ENCODE peak calls at places on chromosome 15, in four cellular contexts. One of them, this sample, is unnamed.
A peak's percentile ranks its signal among the peaks of the same experiment; 100 is the strongest.

GRCh38 chr15:51076142-51076897 is 18.4 kb downstream of the TNFAIP8L3 start:
- DNase-seq in WTC11: no peak
- DNase-seq in K562: peak; percentile 37
- DNase-seq in HepG2: no peak
- DNase-seq in this sample: no peak

GRCh38 chr15:90201944-90202375 is 830 bp downstream of the SEMA4B start:
- DNase-seq in WTC11: peak; percentile 38
- DNase-seq in K562: peak; percentile 37
- DNase-seq in HepG2: no peak
- DNase-seq in this sample: peak; percentile 38

GRCh38 chr15:50675524-50676144 is 11.0 kb downstream of the TRPM7 start:
- DNase-seq in WTC11: no peak
- DNase-seq in K562: no peak
- DNase-seq in HepG2: no peak
- DNase-seq in this sample: no peak

GRCh38 chr15:69535101-69535638 is 82.6 kb downstream of the RPLP1 start:
- DNase-seq in WTC11: no peak
- DNase-seq in K562: no peak
- DNase-seq in HepG2: no peak
- DNase-seq in this sample: no peak

GRCh38 chr15:82653483-82653882 is 6.3 kb upstream of the CPEB1 start:
- DNase-seq in WTC11: no peak
- DNase-seq in K562: no peak
- DNase-seq in HepG2: no peak
- DNase-seq in this sample: no peak

GRCh38 chr15:28106294-28107110 is 7.4 kb upstream of the OCA2 start:
- DNase-seq in WTC11: peak; percentile 27
- DNase-seq in K562: no peak
- DNase-seq in HepG2: no peak
- DNase-seq in this sample: no peak

GRCh38 chr15:39025881-39026280 is 461.3 kb upstream of the RASGRP1 start:
- DNase-seq in WTC11: no peak
- DNase-seq in K562: no peak
- DNase-seq in HepG2: no peak
- DNase-seq in this sample: no peak

GRCh38 chr15:24039683-24040082 is 352.6 kb upstream of the NDN start:
- DNase-seq in WTC11: no peak
- DNase-seq in K562: no peak
- DNase-seq in HepG2: no peak
- DNase-seq in this sample: no peak

GRCh38 chr15:89002281-89002761 is 85.9 kb upstream of the ABHD2 start:
- DNase-seq in WTC11: no peak
- DNase-seq in K562: peak; percentile 57
- DNase-seq in HepG2: peak; percentile 18
- DNase-seq in this sample: no peak

GRCh38 chr15:23038741-23039150 is 623 bp downstream of the TUBGCP5 start:
- DNase-seq in WTC11: no peak
- DNase-seq in K562: no peak
- DNase-seq in HepG2: peak; percentile 24
- DNase-seq in this sample: peak; percentile 10

GRCh38 chr15:83107841-83108181 is 366 bp downstream of the TM6SF1 start:
- DNase-seq in WTC11: no peak
- DNase-seq in K562: no peak
- DNase-seq in HepG2: no peak
- DNase-seq in this sample: no peak

GRCh38 chr15:49366496-49366895 is 56.5 kb upstream of the FGF7 start:
- DNase-seq in WTC11: no peak
- DNase-seq in K562: no peak
- DNase-seq in HepG2: no peak
- DNase-seq in this sample: no peak

GRCh38 chr15:81914734-81915234 is 131.0 kb downstream of the MEX3B start:
- DNase-seq in WTC11: no peak
- DNase-seq in K562: no peak
- DNase-seq in HepG2: no peak
- DNase-seq in this sample: no peak

GRCh38 chr15:70432924-70433500 is 330.3 kb downstream of the UACA start:
- DNase-seq in WTC11: no peak
- DNase-seq in K562: peak; percentile 42
- DNase-seq in HepG2: no peak
- DNase-seq in this sample: no peak

GRCh38 chr15:83654379-83655236 is 685 bp downstream of the ADAMTSL3 start:
- DNase-seq in WTC11: peak; percentile 63
- DNase-seq in K562: peak; percentile 4
- DNase-seq in HepG2: no peak
- DNase-seq in this sample: no peak

GRCh38 chr15:43534897-43535296 is 17.5 kb downstream of the MAP1A start:
- DNase-seq in WTC11: no peak
- DNase-seq in K562: no peak
- DNase-seq in HepG2: no peak
- DNase-seq in this sample: no peak

GRCh38 chr15:94674251-94674650 is 442.9 kb downstream of the MCTP2 start:
- DNase-seq in WTC11: no peak
- DNase-seq in K562: no peak
- DNase-seq in HepG2: no peak
- DNase-seq in this sample: no peak

GRCh38 chr15:36601497-36601932 is 22.1 kb downstream of the CDIN1 start:
- DNase-seq in WTC11: no peak
- DNase-seq in K562: no peak
- DNase-seq in HepG2: no peak
- DNase-seq in this sample: no peak

GRCh38 chr15:29470311-29470710 is 200.7 kb upstream of the NSMCE3 start:
- DNase-seq in WTC11: no peak
- DNase-seq in K562: no peak
- DNase-seq in HepG2: no peak
- DNase-seq in this sample: no peak
- TF ChIP-seq ELF4 in WTC11: no peak
- TF ChIP-seq ELF4 in K562: no peak
- TF ChIP-seq ELF4 in HepG2: no peak
- TF ChIP-seq ELF4 in this sample: no peak

DNA sequence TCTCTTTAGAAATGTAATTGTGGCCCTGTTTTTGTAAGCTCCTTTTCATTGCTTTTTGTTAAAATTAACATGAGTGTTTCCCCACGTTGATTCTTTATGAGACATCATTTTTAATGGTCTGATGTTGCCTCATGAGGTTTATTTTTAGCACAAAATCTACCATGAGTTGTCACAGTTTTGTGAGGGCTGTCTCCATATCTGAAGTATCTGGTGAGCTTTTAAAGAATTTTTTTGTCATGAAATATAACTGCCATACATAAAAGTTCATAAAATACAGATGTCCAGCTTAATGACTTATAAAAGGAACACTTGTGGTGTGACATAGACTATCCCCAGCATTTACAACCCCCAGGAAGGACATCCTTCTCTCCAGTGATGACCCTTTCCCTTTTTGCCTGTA is 34.3 kb upstream of the CEMIP start:
- DNase-seq in WTC11: no peak
- DNase-seq in K562: no peak
- DNase-seq in HepG2: no peak
- DNase-seq in this sample: no peak
- TF ChIP-seq ELF4 in WTC11: no peak
- TF ChIP-seq ELF4 in K562: no peak
- TF ChIP-seq ELF4 in HepG2: no peak
- TF ChIP-seq ELF4 in this sample: no peak

DNA sequence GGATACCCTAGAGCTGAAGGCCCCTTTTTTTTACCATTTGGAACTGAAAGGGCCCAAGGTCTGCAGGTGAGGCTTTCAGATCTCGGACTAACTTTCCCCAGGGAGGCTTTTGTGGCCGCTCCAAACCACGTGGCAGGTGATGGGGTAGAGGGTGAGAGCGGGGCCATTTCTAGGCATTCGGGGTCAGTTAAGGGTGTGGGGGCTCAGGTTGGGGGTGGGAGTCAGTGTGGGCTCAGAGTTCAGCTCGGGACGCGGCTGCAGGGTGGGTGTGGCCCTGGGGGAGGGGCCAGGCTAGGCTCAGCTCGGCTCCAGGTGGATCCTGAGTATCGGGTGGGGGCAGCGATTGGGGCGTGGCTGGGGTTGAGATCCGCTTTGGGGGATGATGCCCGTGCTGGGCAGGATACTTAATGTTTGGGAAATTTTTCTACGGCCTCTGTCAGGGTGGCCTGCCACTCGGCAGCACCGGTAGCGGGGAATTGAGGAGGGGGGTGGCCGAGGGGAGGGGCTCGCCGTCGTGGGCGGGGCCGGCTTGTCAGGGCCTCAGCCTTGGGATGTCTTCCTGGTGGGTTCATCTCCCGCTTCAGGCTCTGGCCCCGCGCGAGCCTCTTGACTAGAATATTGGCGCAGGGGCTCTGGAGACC is 2.5 kb downstream of the KLF13 start:
- DNase-seq in WTC11: peak; percentile 67
- DNase-seq in K562: peak; percentile 74
- DNase-seq in HepG2: no peak
- DNase-seq in this sample: no peak
- TF ChIP-seq ELF4 in WTC11: no peak
- TF ChIP-seq ELF4 in K562: no peak
- TF ChIP-seq ELF4 in HepG2: no peak
- TF ChIP-seq ELF4 in this sample: no peak

GRCh38 chr15:59879506-59879905 is 124.6 kb upstream of the FOXB1 start:
- DNase-seq in WTC11: no peak
- DNase-seq in K562: no peak
- DNase-seq in HepG2: no peak
- DNase-seq in this sample: no peak
- TF ChIP-seq ELF4 in WTC11: no peak
- TF ChIP-seq ELF4 in K562: no peak
- TF ChIP-seq ELF4 in HepG2: no peak
- TF ChIP-seq ELF4 in this sample: no peak

GRCh38 chr15:76840830-76841460 is 64.2 kb downstream of the SCAPER start:
- DNase-seq in WTC11: no peak
- DNase-seq in K562: no peak
- DNase-seq in HepG2: peak; percentile 26
- DNase-seq in this sample: peak; percentile 43
- TF ChIP-seq ELF4 in WTC11: no peak
- TF ChIP-seq ELF4 in K562: no peak
- TF ChIP-seq ELF4 in HepG2: no peak
- TF ChIP-seq ELF4 in this sample: no peak

GRCh38 chr15:68420186-68420684 is 11.7 kb downstream of the ITGA11 start:
- DNase-seq in WTC11: no peak
- DNase-seq in K562: no peak
- DNase-seq in HepG2: peak; percentile 9
- DNase-seq in this sample: peak; percentile 15
- TF ChIP-seq ELF4 in WTC11: no peak
- TF ChIP-seq ELF4 in K562: no peak
- TF ChIP-seq ELF4 in HepG2: no peak
- TF ChIP-seq ELF4 in this sample: no peak

DNA sequence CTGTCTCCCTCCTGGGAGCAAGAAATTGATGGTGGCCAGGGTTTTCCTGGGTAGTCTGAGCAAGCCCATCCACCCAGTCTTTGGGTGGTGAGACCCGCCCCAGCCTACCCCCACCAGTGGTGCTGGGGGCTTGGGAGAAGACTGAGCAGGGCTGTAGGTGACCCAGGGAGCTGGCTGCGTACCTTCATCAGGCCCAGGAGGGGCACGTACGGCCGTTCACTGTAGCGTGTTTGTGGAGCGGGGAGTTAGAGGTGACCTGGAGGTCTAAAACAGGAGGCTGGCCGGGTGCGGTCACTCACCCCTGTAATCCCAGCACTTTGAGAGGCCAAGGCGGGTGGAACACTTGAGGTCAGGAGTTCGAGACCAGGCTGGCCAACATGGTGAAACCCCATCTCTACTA is 11.5 kb downstream of the LOXL1 start:
- DNase-seq in WTC11: no peak
- DNase-seq in K562: no peak
- DNase-seq in HepG2: no peak
- DNase-seq in this sample: no peak
- TF ChIP-seq ELF4 in WTC11: no peak
- TF ChIP-seq ELF4 in K562: no peak
- TF ChIP-seq ELF4 in HepG2: no peak
- TF ChIP-seq ELF4 in this sample: no peak

GRCh38 chr15:74294010-74294409 is 57.9 kb downstream of the CCDC33 start:
- DNase-seq in WTC11: no peak
- DNase-seq in K562: no peak
- DNase-seq in HepG2: no peak
- DNase-seq in this sample: no peak
- TF ChIP-seq ELF4 in WTC11: no peak
- TF ChIP-seq ELF4 in K562: no peak
- TF ChIP-seq ELF4 in HepG2: no peak
- TF ChIP-seq ELF4 in this sample: no peak

GRCh38 chr15:73803806-73804205 is 50.7 kb upstream of the INSYN1 start:
- DNase-seq in WTC11: no peak
- DNase-seq in K562: no peak
- DNase-seq in HepG2: no peak
- DNase-seq in this sample: no peak

GRCh38 chr15:73797366-73798158 is 44.4 kb upstream of the INSYN1 start:
- DNase-seq in WTC11: no peak
- DNase-seq in K562: no peak
- DNase-seq in HepG2: no peak
- DNase-seq in this sample: no peak

GRCh38 chr15:73802336-73803105 is 49.4 kb upstream of the INSYN1 start:
- DNase-seq in WTC11: no peak
- DNase-seq in K562: no peak
- DNase-seq in HepG2: no peak
- DNase-seq in this sample: no peak

GRCh38 chr15:73799466-73799865 is 46.3 kb upstream of the INSYN1 start:
- DNase-seq in WTC11: no peak
- DNase-seq in K562: no peak
- DNase-seq in HepG2: no peak
- DNase-seq in this sample: no peak

GRCh38 chr15:73800662-73801345 is 47.7 kb upstream of the INSYN1 start:
- DNase-seq in WTC11: no peak
- DNase-seq in K562: no peak
- DNase-seq in HepG2: no peak
- DNase-seq in this sample: no peak
- TF ChIP-seq ELF4 in WTC11: no peak
- TF ChIP-seq ELF4 in K562: no peak
- TF ChIP-seq ELF4 in HepG2: no peak
- TF ChIP-seq ELF4 in this sample: no peak

This sample was measured in HEK293T.